ENCODE peak calls at places on chromosomes 12 and 14, in four cellular contexts. S is heart left ventricle, E is ovary, L is GM12865. G is an unnamed sample.

GRCh38 chr12:93979189-93979588 is 169.2 kb upstream of the PLXNC1 start:
- DNase-seq in S (no peak), E (no peak), L (peak), G (no peak)

GRCh38 chr12:13780453-13780852 is 200.9 kb downstream of the GRIN2B start:
- DNase-seq in S (no peak), E (no peak), L (no peak), G (no peak)

GRCh38 chr12:122793685-122794106 is 19.3 kb downstream of the CCDC62 start:
- DNase-seq in S (no peak), E (no peak), L (peak), G (no peak)

GRCh38 chr14:32657081-32657480 is 281.6 kb upstream of the NPAS3 start:
- DNase-seq in S (no peak), E (no peak), L (peak), G (no peak)

GRCh38 chr12:12715459-12716150 is 1.6 kb upstream of the CDKN1B start:
- DNase-seq in S (no peak), E (no peak), L (peak), G (no peak)

GRCh38 chr14:96584199-96584906 is 82.2 kb downstream of the PAPOLA start:
- DNase-seq in S (no peak), E (no peak), L (peak), G (peak)

GRCh38 chr14:71444030-71444822 is 488.0 kb upstream of the RGS6 start:
- DNase-seq in S (no peak), E (no peak), L (peak), G (no peak)

GRCh38 chr14:68792830-68793733 is at the start of gene ZFP36L1:
- DNase-seq in S (peak), E (peak), L (peak), G (peak)

GRCh38 chr14:36925094-36925493 is 247.3 kb downstream of the SLC25A21 start:
- DNase-seq in S (no peak), E (no peak), L (no peak), G (no peak)

GRCh38 chr12:109223868-109224267 is 85.2 kb downstream of the FOXN4 start:
- DNase-seq in S (no peak), E (no peak), L (no peak), G (no peak)

GRCh38 chr14:64997108-64997794 is 10.6 kb downstream of the FNTB start:
- DNase-seq in S (no peak), E (no peak), L (peak), G (no peak)

GRCh38 chr12:77895699-77896098 is 65.0 kb downstream of the NAV3 start:
- DNase-seq in S (no peak), E (no peak), L (no peak), G (no peak)

GRCh38 chr12:6965714-6966113 is 4.8 kb downstream of the PHB2 start:
- DNase-seq in S (no peak), E (no peak), L (peak), G (no peak)

GRCh38 chr14:73188501-73188903 is 48.8 kb upstream of the PAPLN start:
- DNase-seq in S (no peak), E (no peak), L (no peak), G (no peak)

GRCh38 chr14:58216544-58216943 is 16.6 kb downstream of the ACTR10 start:
- DNase-seq in S (no peak), E (no peak), L (no peak), G (no peak)

GRCh38 chr14:93712838-93713724 is 75.2 kb downstream of the PRIMA1 start:
- DNase-seq in S (no peak), E (no peak), L (no peak), G (no peak)

GRCh38 chr14:63039800-63040380 is 5.4 kb downstream of the KCNH5 start:
- DNase-seq in S (no peak), E (no peak), L (peak), G (no peak)

GRCh38 chr12:24864796-24865125 is 84.1 kb downstream of the BCAT1 start:
- DNase-seq in S (no peak), E (no peak), L (peak), G (no peak)

GRCh38 chr14:83706555-83706954 is 1823.4 kb upstream of the FLRT2 start:
- DNase-seq in S (no peak), E (no peak), L (no peak), G (no peak)

GRCh38 chr14:27845241-27845850 is 921.2 kb upstream of the FOXG1 start:
- DNase-seq in S (peak), E (no peak), L (no peak), G (peak)

GRCh38 chr14:61516125-61516740 is 179.1 kb upstream of the HIF1A start:
- DNase-seq in S (no peak), E (no peak), L (no peak), G (no peak)

GRCh38 chr14:99889268-99889667 is 96.1 kb downstream of the EML1 start:
- DNase-seq in S (no peak), E (no peak), L (no peak), G (no peak)

GRCh38 chr14:46250113-46250703 is 401.4 kb downstream of the RPL10L start:
- DNase-seq in S (no peak), E (no peak), L (peak), G (no peak)

GRCh38 chr12:2765052-2765451 is 29.7 kb upstream of the FKBP4 start:
- DNase-seq in S (no peak), E (no peak), L (no peak), G (no peak)

GRCh38 chr12:26172478-26172877 is 22.9 kb upstream of the SSPN start:
- DNase-seq in S (no peak), E (no peak), L (no peak), G (no peak)

GRCh38 chr12:50564240-50564947 is 59.6 kb downstream of the DIP2B start:
- DNase-seq in S (no peak), E (no peak), L (no peak), G (no peak)

GRCh38 chr12:6770600-6770999 is 1.7 kb upstream of the LAG3 start:
- DNase-seq in S (no peak), E (no peak), L (no peak), G (no peak)

GRCh38 chr12:86290615-86291014 is 34.4 kb upstream of the MGAT4C start:
- DNase-seq in S (no peak), E (no peak), L (no peak), G (no peak)

GRCh38 chr12:49133014-49133413 is 1.8 kb upstream of the TUBA1B start:
- DNase-seq in S (no peak), E (no peak), L (no peak), G (no peak)

GRCh38 chr14:51844482-51844881 is 15.9 kb upstream of the GNG2 start:
- DNase-seq in S (no peak), E (no peak), L (peak), G (no peak)

GRCh38 chr12:62910549-62911169 is 24.3 kb downstream of the PPM1H start:
- DNase-seq in S (no peak), E (no peak), L (no peak), G (no peak)

GRCh38 chr14:21104448-21105060 is 3.7 kb downstream of the TMEM253 start:
- DNase-seq in S (peak), E (peak), L (peak), G (peak)

GRCh38 chr14:60642270-60642789 is 6.9 kb downstream of the SIX1 start:
- DNase-seq in S (no peak), E (no peak), L (no peak), G (no peak)

G was measured in sciatic nerve.